ENCODE peak calls at places on chromosome 3, in nine cellular contexts. C is fibroblast of mammary gland, U is Caco-2, E is GM12865, T is AG09319, X is neural crest cell, B is esophagus muscularis mucosa, P is sigmoid colon, I is BJ. Y is an unnamed sample.

GRCh38 chr3:25508901-25509300 is 80.8 kb downstream of the RARB start:
- DNase-seq in T (no peak), X (no peak), C (peak), B (no peak), E (no peak), I (peak), U (no peak), P (no peak), Y (no peak)

GRCh38 chr3:18423401-18424212 is 1.5 kb downstream of the SATB1 start:
- DNase-seq in T (no peak), U (peak), E (peak), P (peak), X (peak), B (no peak), I (no peak), C (peak), Y (no peak)

GRCh38 chr3:171684226-171684625 is 126.1 kb downstream of the PLD1 start:
- DNase-seq in T (no peak), C (no peak), X (no peak), P (no peak), E (no peak), U (no peak), I (no peak), B (no peak), Y (no peak)

GRCh38 chr3:10426346-10427233 is 78.8 kb downstream of the ATP2B2 start:
- DNase-seq in I (no peak), E (no peak), T (no peak), X (no peak), B (no peak), U (no peak), C (peak), P (no peak), Y (no peak)

GRCh38 chr3:10339376-10339955 is 18.6 kb upstream of the SEC13 start:
- DNase-seq in B (no peak), E (no peak), I (no peak), P (no peak), C (no peak), U (no peak), T (no peak), X (no peak), Y (no peak)

GRCh38 chr3:72601049-72601448 is 247.2 kb downstream of the SHQ1 start:
- DNase-seq in P (no peak), B (no peak), T (no peak), C (no peak), X (no peak), U (no peak), I (no peak), E (no peak), Y (no peak)

GRCh38 chr3:62318752-62319569 is 54.4 kb downstream of the FEZF2 start:
- DNase-seq in X (peak), C (peak), P (peak), I (peak), U (peak), E (peak), B (peak), T (peak), Y (peak)

GRCh38 chr3:138468886-138469285 is 34.5 kb downstream of the ESYT3 start:
- DNase-seq in P (peak), X (no peak), B (peak), E (no peak), C (no peak), T (no peak), U (no peak), I (peak), Y (no peak)

GRCh38 chr3:181213347-181213746 is 223.8 kb upstream of the DNAJC19 start:
- DNase-seq in B (no peak), X (no peak), U (no peak), T (no peak), P (no peak), I (no peak), E (no peak), C (no peak), Y (no peak)

GRCh38 chr3:105538483-105538882 is 171.8 kb downstream of the ALCAM start:
- DNase-seq in I (no peak), X (no peak), E (no peak), B (no peak), C (no peak), U (no peak), P (no peak), T (no peak), Y (no peak)

GRCh38 chr3:12869025-12869695 is 27.8 kb upstream of the RPL32 start:
- DNase-seq in U (no peak), E (peak), B (no peak), C (no peak), T (no peak), I (no peak), P (no peak), X (peak), Y (peak)

GRCh38 chr3:46542801-46543201 is 23.3 kb downstream of the LRRC2 start:
- DNase-seq in B (peak), X (no peak), P (no peak), E (peak), U (no peak), T (no peak), I (no peak), C (no peak), Y (no peak)

GRCh38 chr3:102225407-102226132 is 209.2 kb upstream of the ZPLD1 start:
- DNase-seq in T (peak), B (no peak), P (no peak), X (no peak), E (peak), I (peak), C (peak), U (peak), Y (no peak)

GRCh38 chr3:115227046-115227445 is 80.0 kb upstream of the ZBTB20 start:
- DNase-seq in E (no peak), X (no peak), B (no peak), P (no peak), I (no peak), T (no peak), C (peak), U (no peak), Y (no peak)

GRCh38 chr3:171255236-171255806 is 204.9 kb downstream of the TNIK start:
- DNase-seq in P (no peak), X (no peak), B (no peak), U (no peak), E (peak), I (no peak), C (no peak), T (no peak), Y (no peak)

GRCh38 chr3:116552261-116552660 is 107.0 kb upstream of the LSAMP start:
- DNase-seq in T (no peak), B (no peak), C (no peak), E (no peak), P (no peak), I (no peak), U (no peak), X (no peak), Y (no peak)

GRCh38 chr3:128549283-128550112 is 56.5 kb upstream of the GATA2 start:
- DNase-seq in X (no peak), P (no peak), B (peak), U (no peak), I (peak), T (peak), C (peak), E (no peak), Y (no peak)

GRCh38 chr3:167729591-167729990 is 5.1 kb downstream of the PDCD10 start:
- DNase-seq in P (no peak), X (no peak), I (no peak), C (peak), B (no peak), E (no peak), U (no peak), T (no peak), Y (no peak)

GRCh38 chr3:193347507-193348501 is 30.7 kb downstream of the ATP13A5 start:
- DNase-seq in I (no peak), P (no peak), E (peak), C (no peak), T (no peak), X (no peak), B (no peak), U (peak), Y (no peak)

GRCh38 chr3:278300-279064 is 81.9 kb downstream of the CHL1 start:
- DNase-seq in B (no peak), E (peak), X (no peak), I (no peak), U (no peak), C (no peak), P (no peak), T (no peak), Y (no peak)

GRCh38 chr3:30167511-30168135 is 438.8 kb upstream of the TGFBR2 start:
- DNase-seq in C (peak), U (no peak), X (no peak), B (no peak), T (no peak), E (no peak), I (no peak), P (no peak), Y (no peak)

GRCh38 chr3:123082370-123083065 is 15.7 kb downstream of the PDIA5 start:
- DNase-seq in I (no peak), E (peak), X (no peak), U (no peak), T (no peak), B (no peak), P (no peak), C (no peak), Y (no peak)

GRCh38 chr3:32840086-32840841 is 22.5 kb downstream of the TRIM71 start:
- DNase-seq in I (no peak), X (no peak), U (peak), B (no peak), T (no peak), P (no peak), C (no peak), E (no peak), Y (peak)

GRCh38 chr3:120145498-120146285 is 51.4 kb upstream of the GSK3B start:
- DNase-seq in B (no peak), P (no peak), I (peak), X (no peak), T (no peak), E (peak), U (peak), C (peak), Y (no peak)

GRCh38 chr3:132232231-132232792 is 84.9 kb upstream of the ACP3 start:
- DNase-seq in P (no peak), X (no peak), T (no peak), B (no peak), U (no peak), C (peak), I (no peak), E (no peak), Y (no peak)

GRCh38 chr3:162217603-162218002 is 721.0 kb downstream of the OTOL1 start:
- DNase-seq in C (peak), I (peak), X (no peak), T (peak), E (no peak), U (no peak), P (no peak), B (no peak), Y (no peak)

GRCh38 chr3:146640361-146640760 is 35.2 kb upstream of the PLSCR5 start:
- DNase-seq in B (no peak), X (no peak), T (no peak), I (no peak), C (no peak), U (no peak), P (no peak), E (no peak), Y (no peak)

GRCh38 chr3:129620828-129621605 is 14.5 kb upstream of the PLXND1 start:
- DNase-seq in C (no peak), U (no peak), E (no peak), P (no peak), I (no peak), T (no peak), B (no peak), X (no peak), Y (no peak)

GRCh38 chr3:4948395-4948794 is 30.8 kb upstream of the BHLHE40 start:
- DNase-seq in C (peak), E (no peak), U (no peak), I (peak), B (no peak), X (no peak), P (no peak), T (no peak), Y (no peak)

GRCh38 chr3:177451940-177452484 is 254.7 kb upstream of the TBL1XR1 start:
- DNase-seq in C (peak), T (peak), B (no peak), E (no peak), X (no peak), U (peak), P (no peak), I (no peak), Y (no peak)

GRCh38 chr3:48465237-48465530 is 18.6 kb downstream of the ATRIP start:
- DNase-seq in B (no peak), T (no peak), X (no peak), C (no peak), P (no peak), I (no peak), U (no peak), E (no peak), Y (no peak)

GRCh38 chr3:194300392-194300758 is 50.8 kb downstream of the CPN2 start:
- DNase-seq in P (peak), C (peak), U (peak), X (no peak), E (no peak), T (no peak), B (no peak), I (no peak), Y (no peak)

GRCh38 chr3:59064728-59065127 is 14.9 kb upstream of the CFAP20DC start:
- DNase-seq in U (no peak), B (no peak), C (no peak), E (peak), I (no peak), P (no peak), T (no peak), X (no peak), Y (no peak)

GRCh38 chr3:59065240-59065639 is 15.4 kb upstream of the CFAP20DC start:
- DNase-seq in B (no peak), I (no peak), E (peak), P (no peak), T (no peak), C (no peak), X (no peak), U (no peak), Y (no peak)

GRCh38 chr3:59069838-59070237 is 20.0 kb upstream of the CFAP20DC start:
- DNase-seq in U (no peak), T (no peak), C (no peak), I (no peak), E (no peak), X (no peak), P (no peak), B (no peak), Y (no peak)

GRCh38 chr3:59064276-59064675 is 14.5 kb upstream of the CFAP20DC start:
- DNase-seq in I (no peak), C (no peak), T (no peak), P (no peak), X (no peak), U (no peak), B (no peak), E (peak), Y (no peak)
- TF ChIP-seq CTCF in I (no peak), C (no peak), T (no peak), P (no peak), X (no peak), U (no peak), B (no peak), E (no peak), Y (no peak)

GRCh38 chr3:187967982-187968381 is 186.0 kb upstream of the LPP start:
- DNase-seq in T (no peak), B (no peak), I (no peak), E (no peak), U (no peak), X (no peak), C (peak), P (no peak), Y (no peak)

GRCh38 chr3:187967097-187967496 is 186.9 kb upstream of the LPP start:
- DNase-seq in P (no peak), B (no peak), U (no peak), T (no peak), I (no peak), X (no peak), C (no peak), E (no peak), Y (no peak)

GRCh38 chr3:187964759-187965158 is 189.2 kb upstream of the LPP start:
- DNase-seq in E (no peak), P (no peak), C (no peak), I (no peak), X (no peak), U (no peak), T (no peak), B (no peak), Y (no peak)

GRCh38 chr3:187966636-187967035 is 187.3 kb upstream of the LPP start:
- DNase-seq in P (no peak), T (no peak), C (no peak), E (no peak), U (no peak), B (no peak), I (no peak), X (no peak), Y (no peak)

GRCh38 chr3:187966141-187966540 is 187.8 kb upstream of the LPP start:
- DNase-seq in E (no peak), P (no peak), T (no peak), I (no peak), U (no peak), B (no peak), X (no peak), C (no peak), Y (no peak)
- TF ChIP-seq CTCF in E (no peak), P (no peak), T (no peak), I (no peak), U (no peak), B (no peak), X (no peak), C (no peak), Y (no peak)

GRCh38 chr3:53046171-53047170 is 598 bp upstream of the SFMBT1 start:
- DNase-seq in B (peak), E (peak), X (peak), U (peak), T (no peak), I (no peak), C (peak), P (peak), Y (peak)
- TF ChIP-seq CTCF in B (peak), E (peak), X (peak), U (peak), T (peak), I (peak), C (no peak), P (peak), Y (peak)

GRCh38 chr3:58366699-58367098 is 34.0 kb downstream of the PXK start:
- DNase-seq in P (no peak), C (peak), E (no peak), I (no peak), T (no peak), X (no peak), U (no peak), B (no peak), Y (no peak)
- TF ChIP-seq CTCF in P (no peak), C (no peak), E (no peak), I (no peak), T (no peak), X (no peak), U (no peak), B (no peak), Y (no peak)

DNA sequence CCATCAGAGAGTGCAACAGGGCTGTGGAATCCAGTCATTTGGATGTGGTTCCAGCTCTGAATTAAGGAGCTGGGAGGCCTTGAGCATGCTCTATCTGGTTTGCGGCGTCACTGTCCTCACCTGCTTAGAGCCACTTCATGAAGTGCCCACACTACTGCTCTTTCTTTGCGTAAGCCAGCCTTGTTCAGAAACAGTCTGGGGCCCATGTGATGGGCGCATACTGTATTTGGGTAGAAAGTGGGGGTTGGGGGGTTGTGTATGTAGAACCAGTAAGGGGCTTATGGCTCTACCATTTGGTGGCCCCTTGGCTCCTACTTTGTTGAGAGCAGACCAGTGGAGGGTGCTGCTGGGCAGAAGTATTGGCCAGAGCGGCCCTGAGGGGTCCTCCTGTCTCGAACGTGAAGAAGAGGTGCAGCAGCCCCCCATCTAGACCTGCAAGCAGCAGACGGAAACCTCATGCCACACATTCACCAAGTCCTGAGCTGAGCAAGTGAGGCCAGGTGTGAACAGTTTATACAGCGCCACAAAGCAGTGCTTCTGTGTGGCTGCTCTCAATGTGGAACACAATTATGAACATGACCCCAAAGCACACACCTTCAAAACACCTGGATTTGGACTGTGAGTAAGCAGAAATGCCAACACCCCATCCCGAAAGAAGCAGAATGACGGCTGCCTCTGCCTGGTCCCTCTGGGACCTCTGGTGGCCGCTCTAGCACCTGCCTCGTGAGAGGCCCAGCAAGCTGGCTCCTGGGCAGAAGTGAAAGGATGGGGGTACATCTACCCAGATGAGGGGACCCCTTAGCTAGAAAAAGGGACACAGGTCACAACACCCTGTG is 26.6 kb downstream of the SRPRB start:
- DNase-seq in X (no peak), T (no peak), I (no peak), C (no peak), U (peak), E (peak), P (no peak), B (peak), Y (no peak)
- TF ChIP-seq CTCF in X (peak), T (no peak), I (no peak), C (no peak), U (peak), E (peak), P (no peak), B (no peak), Y (peak)